ENCODE peak calls at places on chromosomes 2 and 18, in nine cellular contexts. J is stimulated activated CD4-positive, alpha-beta T cell treated with anti-CD3 and anti-CD28 coated beads, Interleukin-2, amount 100 ng/mL, for 48 hours; N is tibial artery; V is HuH-7.5; T is NCI-H2171; H is T-cell; C is mucosa of descending colon; O is T1000; Y is ACHN. G is an unnamed sample.

GRCh38 chr2:65033178-65033577 is 23.0 kb upstream of the CEP68 start:
- DNase-seq in Y (peak), C (no peak), N (no peak), O (no peak), V (no peak), T (peak), J (no peak), H (no peak), G (no peak)

GRCh38 chr2:48169066-48169724 is 262.9 kb upstream of the FBXO11 start:
- DNase-seq in H (no peak), J (no peak), Y (no peak), O (no peak), V (no peak), C (no peak), T (no peak), N (no peak), G (no peak)

GRCh38 chr2:170813611-170814550 is 2.8 kb upstream of the GAD1 start:
- DNase-seq in N (no peak), Y (peak), O (no peak), T (no peak), J (no peak), C (peak), H (peak), V (peak), G (no peak)

GRCh38 chr2:220053919-220054318 is 426.5 kb downstream of the SLC4A3 start:
- DNase-seq in V (no peak), C (no peak), O (no peak), H (no peak), T (no peak), Y (peak), N (no peak), J (no peak), G (peak)

GRCh38 chr18:59372975-59373374 is 13.9 kb upstream of the LMAN1 start:
- DNase-seq in V (no peak), T (no peak), O (no peak), N (no peak), Y (no peak), C (no peak), J (no peak), H (no peak), G (no peak)

GRCh38 chr18:31203086-31203793 is 40.6 kb upstream of the DSC1 start:
- DNase-seq in J (no peak), C (peak), T (no peak), Y (no peak), O (no peak), V (no peak), H (no peak), N (no peak), G (no peak)

GRCh38 chr2:162750033-162750432 is 88.5 kb downstream of the KCNH7 start:
- DNase-seq in N (no peak), C (no peak), Y (peak), T (no peak), V (peak), J (no peak), O (no peak), H (no peak), G (no peak)

GRCh38 chr2:42048318-42049251 is 764 bp downstream of the PKDCC start:
- DNase-seq in Y (peak), T (no peak), H (no peak), C (peak), O (no peak), V (no peak), J (no peak), N (no peak), G (no peak)

GRCh38 chr2:121220995-121221394 is 64.0 kb downstream of the TFCP2L1 start:
- DNase-seq in N (no peak), O (no peak), J (no peak), H (no peak), V (no peak), T (no peak), Y (peak), C (no peak), G (no peak)